ENCODE peak calls at places on chromosomes 13 and 19, in eight cellular contexts. H, N, V, F, E, Z, Y and L are unnamed samples. For H3K27me3, the result is how much of the 10 kb centered on the place peaks cover.

GRCh38 chr19:36113895-36114762 is 546 bp downstream of the POLR2I start:
- DNase-seq in H (peak), N (no peak), V (peak), F (no peak), E (peak), Z (peak), Y (peak), L (peak)

GRCh38 chr13:33186851-33187250 is 98.7 kb downstream of the STARD13 start:
- DNase-seq in H (no peak), N (no peak), V (no peak), F (no peak), E (no peak), Z (no peak), Y (no peak), L (no peak)

GRCh38 chr19:8304841-8305621 is 3.1 kb downstream of the CD320 start:
- DNase-seq in H (peak), N (peak), V (peak), F (peak), E (peak), Z (peak), Y (peak), L (peak)

GRCh38 chr13:31885994-31886393 is 145.6 kb upstream of the FRY start:
- DNase-seq in H (no peak), N (no peak), V (peak), F (no peak), E (no peak), Z (no peak), Y (no peak), L (no peak)

GRCh38 chr19:42154471-42155323 is 22.5 kb upstream of the POU2F2 start:
- DNase-seq in H (no peak), N (no peak), V (no peak), F (no peak), E (no peak), Z (peak), Y (no peak), L (no peak)

GRCh38 chr13:92896842-92897241 is 329.8 kb upstream of the GPC6 start:
- DNase-seq in H (no peak), N (no peak), V (no peak), F (no peak), E (no peak), Z (no peak), Y (no peak), L (no peak)

GRCh38 chr13:30453727-30454126 is 12.0 kb downstream of the HMGB1 start:
- DNase-seq in H (no peak), N (no peak), V (no peak), F (no peak), E (no peak), Z (no peak), Y (no peak), L (no peak)

GRCh38 chr13:44759222-44759721 is 183.1 kb upstream of the TSC22D1 start:
- DNase-seq in H (no peak), N (no peak), V (no peak), F (no peak), E (peak), Z (no peak), Y (no peak), L (no peak)

GRCh38 chr13:86402500-86402899 is 603.3 kb upstream of the SLITRK6 start:
- DNase-seq in H (no peak), N (no peak), V (no peak), F (no peak), E (no peak), Z (no peak), Y (no peak), L (no peak)

GRCh38 chr19:55443045-55443823 is at the start of gene SHISA7:
- DNase-seq in H (no peak), N (no peak), V (no peak), F (no peak), E (no peak), Z (no peak), Y (no peak), L (no peak)

GRCh38 chr13:98482476-98483444 is 94.1 kb downstream of the STK24 start:
- DNase-seq in H (peak), N (peak), V (peak), F (peak), E (peak), Z (peak), Y (peak), L (peak)

GRCh38 chr13:105255472-105255871 is 1280.0 kb downstream of the EFNB2 start:
- DNase-seq in H (no peak), N (no peak), V (no peak), F (no peak), E (no peak), Z (no peak), Y (peak), L (no peak)

GRCh38 chr13:27644302-27644701 is 22.6 kb downstream of the POLR1D start:
- DNase-seq in H (peak), N (no peak), V (no peak), F (no peak), E (peak), Z (no peak), Y (no peak), L (no peak)

GRCh38 chr13:59982631-59983382 is 180.9 kb downstream of the DIAPH3 start:
- DNase-seq in H (no peak), N (no peak), V (no peak), F (no peak), E (no peak), Z (no peak), Y (no peak), L (no peak)

GRCh38 chr19:8355631-8356402 is 8.1 kb upstream of the ANGPTL4 start:
- DNase-seq in H (peak), N (peak), V (no peak), F (no peak), E (no peak), Z (no peak), Y (peak), L (no peak)

GRCh38 chr13:66329988-66330429 is 900.1 kb downstream of the PCDH9 start:
- DNase-seq in H (no peak), N (no peak), V (no peak), F (no peak), E (no peak), Z (no peak), Y (no peak), L (no peak)

GRCh38 chr19:42207767-42208259 is 9.7 kb downstream of the DEDD2 start:
- DNase-seq in H (no peak), N (no peak), V (no peak), F (no peak), E (no peak), Z (no peak), Y (no peak), L (no peak)

GRCh38 chr13:95020298-95020987 is 280.8 kb downstream of the ABCC4 start:
- DNase-seq in H (no peak), N (no peak), V (no peak), F (no peak), E (no peak), Z (no peak), Y (no peak), L (no peak)

GRCh38 chr13:43153436-43154082 is 130.2 kb downstream of the DNAJC15 start:
- DNase-seq in H (no peak), N (no peak), V (no peak), F (no peak), E (no peak), Z (no peak), Y (no peak), L (no peak)

GRCh38 chr13:77698211-77699058 is 948 bp downstream of the SLAIN1 start:
- DNase-seq in H (peak), N (peak), V (peak), F (no peak), E (peak), Z (peak), Y (peak), L (no peak)

GRCh38 chr13:63842102-63842501 is 2426.5 kb upstream of the PCDH20 start:
- DNase-seq in H (no peak), N (no peak), V (no peak), F (no peak), E (no peak), Z (no peak), Y (no peak), L (no peak)

GRCh38 chr13:80361883-80362327 is 21.0 kb upstream of the SPRY2 start:
- DNase-seq in H (no peak), N (no peak), V (no peak), F (no peak), E (no peak), Z (no peak), Y (no peak), L (no peak)

GRCh38 chr13:28313579-28313978 is 175.2 kb downstream of the PAN3 start:
- DNase-seq in H (no peak), N (no peak), V (no peak), F (no peak), E (no peak), Z (no peak), Y (no peak), L (no peak)

GRCh38 chr19:41957838-41958366 is 1.2 kb downstream of the RABAC1 start:
- DNase-seq in H (peak), N (peak), V (peak), F (no peak), E (peak), Z (peak), Y (peak), L (no peak)

GRCh38 chr19:708154-709141 is at the start of gene PALM:
- DNase-seq in H (no peak), N (no peak), V (peak), F (no peak), E (peak), Z (no peak), Y (no peak), L (no peak)

DNA sequence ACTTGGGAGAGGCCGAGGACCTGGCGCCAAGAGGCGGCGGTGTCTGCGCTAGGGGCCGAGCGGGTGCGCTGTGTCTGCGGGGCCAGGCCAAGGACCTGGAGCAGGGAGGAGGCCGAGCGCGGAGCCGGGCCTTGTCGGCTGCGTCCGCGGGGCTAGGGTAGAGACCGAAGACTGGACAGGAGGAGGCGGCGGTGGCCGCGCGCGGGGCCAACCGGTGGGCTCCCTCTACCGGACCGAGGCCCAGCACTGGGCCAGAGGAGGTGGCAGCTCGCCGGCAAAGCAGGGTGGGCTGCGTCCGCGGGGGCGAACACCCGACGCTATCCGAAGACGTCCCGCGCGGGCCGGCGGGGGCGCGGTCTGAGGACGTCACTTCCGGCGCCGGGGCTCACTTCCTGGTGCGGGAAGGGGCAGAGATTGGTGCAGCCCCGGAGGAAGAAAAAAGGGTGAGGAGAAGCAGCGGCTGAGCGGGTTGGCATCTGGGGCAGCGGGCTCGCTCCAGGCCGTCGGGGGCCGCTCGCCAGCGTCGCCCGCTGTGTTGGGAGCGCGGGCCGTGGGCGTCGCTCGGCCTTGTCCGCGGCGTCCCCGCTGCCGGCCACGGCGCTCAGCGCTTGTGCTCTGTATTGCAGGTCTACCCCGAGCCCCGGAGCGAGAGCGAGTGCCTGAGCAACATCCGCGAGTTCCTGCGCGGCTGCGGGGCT is 38.3 kb downstream of the ARHGEF7 start:
- DNase-seq in H (peak), N (peak), V (peak), F (peak), E (peak), Z (peak), Y (peak), L (peak)
- TF ChIP-seq POLR2A in H (peak), N (peak), V (peak), F (peak), E (no peak), Z (peak), Y (peak), L (peak)

GRCh38 chr13:99908129-99908805 is 63.3 kb downstream of the ZIC5 start:
- DNase-seq in H (no peak), N (peak), V (no peak), F (no peak), E (no peak), Z (no peak), Y (no peak), L (no peak)
- H3K27me3 ChIP-seq in H (under half), N (under half), V (under half), F (under half), E (under half), Z (under half), Y (under half), L (half or more)

DNA sequence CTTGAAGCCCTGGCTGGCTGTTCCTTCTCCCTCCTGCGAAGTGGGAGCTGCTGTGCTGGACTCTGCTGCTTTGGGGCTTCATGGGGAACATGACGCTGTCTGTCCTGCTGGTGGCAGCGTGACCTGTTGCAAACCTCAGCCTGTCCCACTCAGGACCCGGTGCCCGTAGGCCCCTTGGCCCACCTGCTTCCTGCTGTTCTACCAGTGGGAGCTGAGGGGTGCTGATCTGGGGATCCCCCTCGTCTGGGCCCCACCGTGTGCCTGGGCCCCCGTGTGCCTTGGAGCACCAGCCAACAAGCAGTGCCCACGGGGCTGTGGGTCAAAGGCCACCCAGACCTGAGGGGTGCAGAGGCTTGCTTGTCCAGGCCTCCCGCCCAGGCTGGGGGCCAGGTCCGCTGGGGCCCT is 5.3 kb downstream of the SPPL2B start:
- DNase-seq in H (no peak), N (no peak), V (no peak), F (no peak), E (no peak), Z (no peak), Y (no peak), L (no peak)
- TF ChIP-seq CTCF in H (no peak), N (no peak), V (no peak), F (no peak), E (no peak), Z (no peak), Y (no peak), L (no peak)

GRCh38 chr19:6530385-6531162 is at the start of gene TNFSF9:
- DNase-seq in H (peak), N (peak), V (peak), F (peak), E (peak), Z (peak), Y (peak), L (peak)
- TF ChIP-seq POLR2A in H (peak), N (peak), V (peak), F (no peak), E (peak), Z (peak), Y (peak), L (peak)

DNA sequence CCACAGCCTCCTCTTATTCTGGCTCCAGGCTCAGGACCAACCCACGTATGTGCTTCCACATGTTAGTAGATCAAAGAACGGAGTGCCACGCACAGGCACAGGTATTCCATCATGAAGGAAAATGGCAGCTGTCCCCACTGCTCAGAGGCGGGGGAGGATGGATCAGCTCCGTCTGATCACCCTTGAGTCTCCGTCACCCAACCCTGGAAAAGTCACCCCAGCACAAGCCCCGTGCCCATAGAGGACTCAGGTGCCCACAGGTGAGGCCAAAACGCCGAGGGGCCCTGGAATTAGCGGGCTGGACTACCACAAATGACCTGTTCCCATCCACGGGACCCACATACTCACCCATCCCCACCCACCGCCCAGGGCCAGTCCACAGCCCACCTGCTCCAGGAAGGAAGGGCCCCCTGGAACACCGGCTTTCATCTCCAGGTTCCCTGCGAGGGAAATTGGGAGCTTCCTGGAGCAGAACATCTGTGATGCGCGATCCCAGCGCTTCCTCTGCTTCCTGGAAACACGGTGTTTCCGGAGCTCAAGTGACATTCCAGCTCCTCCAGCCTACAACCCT is 120.5 kb upstream of the SPACA7 start:
- DNase-seq in H (no peak), N (no peak), V (no peak), F (no peak), E (no peak), Z (no peak), Y (no peak), L (no peak)
- H3K27me3 ChIP-seq in H (under half), N (under half), V (under half), F (under half), E (under half), Z (under half), Y (under half), L (under half)

GRCh38 chr13:113822266-113822665 is 41.6 kb downstream of the GAS6 start:
- DNase-seq in H (no peak), N (no peak), V (no peak), F (no peak), E (no peak), Z (no peak), Y (no peak), L (no peak)

GRCh38 chr13:113819341-113819730 is 44.5 kb downstream of the GAS6 start:
- DNase-seq in H (no peak), N (peak), V (no peak), F (no peak), E (no peak), Z (no peak), Y (no peak), L (no peak)

GRCh38 chr13:113821847-113822246 is 42.0 kb downstream of the GAS6 start:
- DNase-seq in H (no peak), N (no peak), V (no peak), F (no peak), E (no peak), Z (no peak), Y (no peak), L (no peak)

GRCh38 chr13:113819731-113820715 is 43.9 kb downstream of the GAS6 start:
- DNase-seq in H (no peak), N (peak), V (no peak), F (no peak), E (no peak), Z (no peak), Y (no peak), L (no peak)

DNA sequence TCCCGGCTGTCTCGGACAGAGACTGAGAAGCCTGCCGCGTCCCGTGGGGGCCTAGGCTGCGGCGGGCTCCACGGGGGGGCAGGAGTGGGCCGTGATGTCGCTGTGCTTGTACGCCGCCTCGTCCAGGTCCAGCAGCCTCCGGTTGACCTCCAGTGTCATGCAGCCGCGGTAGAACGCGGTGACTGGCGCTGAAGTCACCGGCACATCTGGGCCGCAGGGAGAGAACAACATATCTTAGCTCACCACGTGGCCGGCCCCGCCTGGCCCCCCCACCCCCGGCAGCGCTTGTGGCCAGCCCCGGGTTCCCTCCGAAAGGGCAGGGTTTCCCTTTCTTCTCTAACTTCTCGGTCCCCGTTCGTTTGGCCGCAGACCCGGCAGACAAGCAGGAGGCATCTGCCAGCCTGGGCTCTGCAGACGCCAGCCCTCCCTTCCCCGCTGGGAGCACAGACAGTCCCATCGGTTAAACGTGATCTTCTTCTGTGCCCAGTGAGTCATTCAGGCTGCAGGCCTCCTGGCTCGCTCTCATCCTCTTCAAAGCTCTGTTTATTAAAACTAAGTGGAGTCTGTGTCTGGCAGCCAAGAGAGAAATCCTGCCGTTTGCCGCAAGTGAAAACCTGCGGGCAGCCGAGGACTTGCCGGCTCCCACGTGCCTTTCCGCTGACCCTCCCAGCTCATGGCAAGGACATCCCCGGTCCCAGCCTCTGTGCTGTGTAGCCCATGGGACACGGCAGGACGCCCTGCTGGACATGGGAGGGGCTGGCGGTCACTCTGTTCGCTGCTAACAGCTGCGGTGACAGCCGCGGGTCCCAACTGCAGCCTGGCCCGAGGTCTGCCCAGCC is 42.8 kb downstream of the GAS6 start:
- DNase-seq in H (peak), N (peak), V (peak), F (peak), E (peak), Z (peak), Y (peak), L (peak)
- TF ChIP-seq CTCF in H (peak), N (no peak), V (peak), F (no peak), E (no peak), Z (no peak), Y (no peak), L (no peak)

GRCh38 chr19:38796154-38796553 is 7.2 kb downstream of the LGALS7B start:
- DNase-seq in H (no peak), N (no peak), V (no peak), F (no peak), E (no peak), Z (no peak), Y (no peak), L (no peak)
- TF ChIP-seq POLR2A in H (no peak), N (no peak), V (no peak), F (no peak), E (no peak), Z (no peak), Y (no peak), L (no peak)

DNA sequence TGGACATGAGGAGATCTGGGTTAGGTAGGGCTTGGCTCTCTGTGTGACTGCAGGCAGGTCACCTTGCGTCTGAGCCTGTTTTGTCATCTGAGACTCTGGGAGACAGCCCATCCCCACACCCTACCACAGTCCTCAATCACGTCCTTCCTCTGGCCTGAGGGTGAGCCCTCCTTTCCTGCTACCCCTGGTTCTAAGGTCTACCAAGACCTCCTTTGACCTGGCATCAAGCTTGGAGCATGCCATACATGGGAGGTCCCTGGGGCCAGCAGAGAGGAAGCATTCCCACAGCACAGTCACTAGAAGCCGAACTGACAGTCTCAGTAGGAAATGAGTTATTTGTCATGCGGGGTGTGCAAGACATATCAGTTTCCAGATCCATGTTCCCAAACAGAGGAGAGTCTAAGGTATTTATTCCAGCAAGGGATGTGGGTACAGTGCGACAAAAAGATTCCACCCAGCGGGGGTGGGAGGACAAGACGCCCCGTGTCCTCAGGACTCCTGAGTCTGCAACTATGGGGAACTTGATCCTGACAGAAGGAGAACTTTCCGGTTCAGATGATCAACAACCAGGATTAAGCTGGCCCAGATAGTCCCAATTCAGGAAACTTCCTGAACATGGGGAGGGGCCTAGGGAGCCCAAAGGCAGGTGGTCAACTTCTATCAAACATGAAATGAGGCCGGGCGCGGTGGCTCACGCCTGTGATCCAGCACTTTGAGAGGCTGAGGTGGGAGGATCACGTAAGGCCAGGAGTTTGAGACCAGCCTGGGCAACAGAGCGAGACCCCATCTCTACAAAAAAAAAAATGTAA is 9.5 kb downstream of the ARRDC2 start:
- DNase-seq in H (no peak), N (no peak), V (peak), F (no peak), E (no peak), Z (no peak), Y (no peak), L (no peak)
- H3K27me3 ChIP-seq in H (under half), N (under half), V (under half), F (under half), E (under half), Z (under half), Y (under half), L (under half)

GRCh38 chr13:49908637-49909036 is 27.5 kb downstream of the SPRYD7 start:
- DNase-seq in H (no peak), N (no peak), V (no peak), F (no peak), E (no peak), Z (no peak), Y (no peak), L (no peak)
- TF ChIP-seq CTCF in H (no peak), N (no peak), V (no peak), F (no peak), E (no peak), Z (no peak), Y (no peak), L (no peak)